ENCODE peak calls at places on chromosome 14, in four cellular contexts. S is lung, Y is B cell, B is left ventricle myocardium inferior. W is an unnamed sample.

GRCh38 chr14:50395448-50395847 is 1.2 kb downstream of the CDKL1 start:
- DNase-seq in Y (no peak), B (no peak), S (no peak), W (no peak)

GRCh38 chr14:63193236-63193635 is 11.0 kb upstream of the RHOJ start:
- DNase-seq in Y (no peak), S (no peak), B (no peak), W (no peak)

GRCh38 chr14:100410056-100410565 is 87.0 kb downstream of the SLC25A47 start:
- DNase-seq in B (no peak), S (no peak), Y (no peak), W (no peak)

GRCh38 chr14:75132374-75133086 is 5.7 kb upstream of the NEK9 start:
- DNase-seq in B (no peak), Y (peak), S (peak), W (peak)

GRCh38 chr14:20624495-20625070 is 16.9 kb downstream of the OR6S1 start:
- DNase-seq in B (peak), S (peak), Y (peak), W (peak)

GRCh38 chr14:50230601-50231474 is 540 bp downstream of the SOS2 start:
- DNase-seq in Y (no peak), S (peak), B (peak), W (peak)

GRCh38 chr14:22304324-22304723 is 284.7 kb downstream of the DAD1 start:
- DNase-seq in B (no peak), S (no peak), Y (no peak), W (no peak)

GRCh38 chr14:104212206-104213095 is 74.1 kb downstream of the KIF26A start:
- DNase-seq in B (no peak), Y (no peak), S (no peak), W (no peak)

GRCh38 chr14:28599605-28600004 is 167.0 kb upstream of the FOXG1 start:
- DNase-seq in B (no peak), Y (no peak), S (no peak), W (no peak)

GRCh38 chr14:99756796-99757195 is 36.4 kb upstream of the EML1 start:
- DNase-seq in S (no peak), Y (no peak), B (no peak), W (no peak)

GRCh38 chr14:64117671-64118402 is 176.3 kb downstream of the ESR2 start:
- DNase-seq in B (peak), S (no peak), Y (no peak), W (no peak)

GRCh38 chr14:39967885-39968284 is 535.7 kb upstream of the FBXO33 start:
- DNase-seq in Y (no peak), S (no peak), B (no peak), W (no peak)

GRCh38 chr14:93199031-93199430 is 7.8 kb downstream of the GON7 start:
- DNase-seq in B (no peak), Y (no peak), S (no peak), W (no peak)

GRCh38 chr14:64910847-64911495 is 3.3 kb upstream of the CHURC1 start:
- DNase-seq in B (no peak), Y (no peak), S (no peak), W (no peak)

GRCh38 chr14:19974844-19975243 is 547 bp upstream of the OR4K15 start:
- DNase-seq in B (no peak), Y (no peak), S (no peak), W (peak)

GRCh38 chr14:90500665-90501370 is 104.0 kb downstream of the CALM1 start:
- DNase-seq in S (no peak), B (no peak), Y (no peak), W (no peak)

GRCh38 chr14:81406863-81407262 is 6.7 kb upstream of the STON2 start:
- DNase-seq in B (no peak), S (no peak), Y (no peak), W (no peak)

GRCh38 chr14:71341160-71341559 is 433.9 kb downstream of the PCNX1 start:
- DNase-seq in S (no peak), B (no peak), Y (no peak), W (no peak)

GRCh38 chr14:104138891-104139459 is 588 bp downstream of the KIF26A start:
- DNase-seq in S (no peak), Y (no peak), B (peak), W (no peak)

GRCh38 chr14:55099741-55100140 is 29.3 kb upstream of the LGALS3 start:
- DNase-seq in Y (no peak), B (no peak), S (no peak), W (no peak)

GRCh38 chr14:52182853-52183252 is 84.6 kb upstream of the PTGDR start:
- DNase-seq in S (no peak), Y (no peak), B (no peak), W (no peak)

GRCh38 chr14:84375235-84375634 is 1154.7 kb upstream of the FLRT2 start:
- DNase-seq in Y (no peak), B (no peak), S (no peak), W (no peak)

GRCh38 chr14:100906420-100906819 is 2.9 kb upstream of the RTL1 start:
- DNase-seq in S (no peak), B (no peak), Y (peak), W (peak)

GRCh38 chr14:32808574-32809098 is 130.0 kb upstream of the NPAS3 start:
- DNase-seq in Y (no peak), S (no peak), B (no peak), W (no peak)

GRCh38 chr14:23828611-23829010 is 125.0 kb upstream of the DHRS4 start:
- DNase-seq in S (no peak), Y (no peak), B (no peak), W (no peak)

GRCh38 chr14:45199246-45199645 is 53.8 kb downstream of the MIS18BP1 start:
- DNase-seq in Y (no peak), B (no peak), S (no peak), W (no peak)

GRCh38 chr14:96363751-96364336 is 518 bp downstream of the GSKIP start:
- DNase-seq in B (no peak), Y (peak), S (peak), W (peak)

GRCh38 chr14:100662850-100663527 is 63.7 kb upstream of the DLK1 start:
- DNase-seq in S (peak), B (peak), Y (peak), W (peak)

GRCh38 chr14:22547309-22547947 is 41.6 kb downstream of the DAD1 start:
- DNase-seq in B (peak), Y (no peak), S (no peak), W (peak)

GRCh38 chr14:64937176-64937820 is 5.2 kb downstream of the GPX2 start:
- DNase-seq in B (peak), S (peak), Y (no peak), W (no peak)

GRCh38 chr14:28751467-28752058 is 15.0 kb upstream of the FOXG1 start:
- DNase-seq in B (no peak), Y (no peak), S (no peak), W (peak)

GRCh38 chr14:86796221-86797074 is 1196.5 kb downstream of the GALC start:
- DNase-seq in S (no peak), Y (no peak), B (no peak), W (no peak)

GRCh38 chr14:50550294-50550693 is 9.7 kb upstream of the ATL1 start:
- DNase-seq in B (no peak), Y (no peak), S (no peak), W (no peak)

GRCh38 chr14:53881161-53881846 is 75.3 kb downstream of the BMP4 start:
- DNase-seq in Y (no peak), B (no peak), S (no peak), W (no peak)

GRCh38 chr14:36657409-36658090 is 4.1 kb upstream of the PAX9 start:
- DNase-seq in S (no peak), Y (peak), B (no peak), W (no peak)

GRCh38 chr14:36659822-36660735 is 1.6 kb upstream of the PAX9 start:
- DNase-seq in B (no peak), Y (peak), S (no peak), W (no peak)

GRCh38 chr14:36659010-36659821 is 2.4 kb upstream of the PAX9 start:
- DNase-seq in Y (no peak), S (no peak), B (no peak), W (no peak)

GRCh38 chr14:36656769-36657408 is 4.8 kb upstream of the PAX9 start:
- DNase-seq in B (no peak), S (no peak), Y (peak), W (no peak)

GRCh38 chr14:36658091-36659009 is 3.3 kb upstream of the PAX9 start:
- DNase-seq in S (no peak), Y (peak), B (no peak), W (no peak)
- TF ChIP-seq CTCF in S (no peak), Y (no peak), B (no peak), W (no peak)

GRCh38 chr14:105489607-105490317 is 1.3 kb upstream of the TEDC1 start:
- DNase-seq in Y (peak), S (peak), B (peak), W (peak)

GRCh38 chr14:105488781-105489606 is 2.1 kb upstream of the TEDC1 start:
- DNase-seq in S (no peak), Y (no peak), B (peak), W (peak)

GRCh38 chr14:105487449-105487985 is 831 bp downstream of the CRIP1 start:
- DNase-seq in Y (peak), S (no peak), B (peak), W (peak)

GRCh38 chr14:105486974-105487448 is 325 bp downstream of the CRIP1 start:
- DNase-seq in B (peak), S (peak), Y (no peak), W (peak)

GRCh38 chr14:105487986-105488777 is 1.5 kb downstream of the CRIP1 start:
- DNase-seq in S (no peak), B (peak), Y (no peak), W (peak)
- TF ChIP-seq CTCF in S (no peak), B (no peak), Y (no peak), W (no peak)

GRCh38 chr14:102928412-102929348 is 6.2 kb downstream of the AMN start:
- DNase-seq in S (peak), Y (peak), B (peak), W (peak)

GRCh38 chr14:102931580-102932285 is 9.3 kb downstream of the AMN start:
- DNase-seq in B (no peak), Y (no peak), S (no peak), W (no peak)

GRCh38 chr14:102930753-102931579 is 8.5 kb downstream of the AMN start:
- DNase-seq in B (no peak), Y (peak), S (no peak), W (no peak)

GRCh38 chr14:102929349-102930137 is 7.1 kb downstream of the AMN start:
- DNase-seq in S (no peak), B (no peak), Y (no peak), W (no peak)

DNA sequence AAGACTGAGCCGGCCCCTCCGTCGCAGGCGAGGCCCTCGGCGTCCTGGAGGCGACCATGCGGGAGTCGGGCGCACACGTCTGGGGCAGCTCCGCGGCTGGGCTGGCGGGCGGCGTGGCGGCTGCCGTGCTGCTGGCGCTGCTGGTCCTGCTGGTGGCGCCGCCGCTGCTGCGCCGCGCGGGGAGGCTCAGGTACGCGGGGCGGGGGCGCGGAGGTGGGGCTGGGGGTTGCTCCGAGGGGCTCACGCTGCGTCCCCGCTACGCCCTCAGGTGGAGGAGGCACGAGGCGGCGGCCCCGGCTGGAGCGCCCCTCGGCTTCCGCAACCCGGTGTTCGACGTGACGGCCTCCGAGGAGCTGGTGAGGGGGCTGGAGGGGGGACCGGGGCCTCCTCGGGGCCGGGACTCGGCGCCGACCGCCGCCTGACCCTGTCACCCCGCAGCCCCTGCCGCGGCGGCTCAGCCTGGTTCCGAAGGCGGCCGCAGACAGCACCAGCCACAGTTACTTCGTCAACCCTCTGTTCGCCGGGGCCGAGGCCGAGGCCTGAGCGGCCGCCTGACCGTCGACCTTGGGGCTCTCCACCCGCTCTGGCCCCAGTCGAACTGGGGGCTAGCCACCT is 7.8 kb downstream of the AMN start:
- DNase-seq in S (no peak), B (no peak), Y (peak), W (no peak)
- TF ChIP-seq CTCF in S (no peak), B (no peak), Y (no peak), W (no peak)

GRCh38 chr14:31024577-31025334 is 693 bp upstream of the AP4S1 start:
- DNase-seq in Y (no peak), S (no peak), B (no peak), W (no peak)

GRCh38 chr14:31027847-31028246 is 1.7 kb upstream of the STRN3 start:
- DNase-seq in Y (no peak), B (no peak), S (no peak), W (no peak)

GRCh38 chr14:31025335-31026075 is at the start of gene AP4S1:
- DNase-seq in Y (peak), S (peak), B (peak), W (peak)

GRCh38 chr14:31026076-31026394 is at the start of gene STRN3:
- DNase-seq in S (no peak), Y (no peak), B (no peak), W (no peak)

DNA sequence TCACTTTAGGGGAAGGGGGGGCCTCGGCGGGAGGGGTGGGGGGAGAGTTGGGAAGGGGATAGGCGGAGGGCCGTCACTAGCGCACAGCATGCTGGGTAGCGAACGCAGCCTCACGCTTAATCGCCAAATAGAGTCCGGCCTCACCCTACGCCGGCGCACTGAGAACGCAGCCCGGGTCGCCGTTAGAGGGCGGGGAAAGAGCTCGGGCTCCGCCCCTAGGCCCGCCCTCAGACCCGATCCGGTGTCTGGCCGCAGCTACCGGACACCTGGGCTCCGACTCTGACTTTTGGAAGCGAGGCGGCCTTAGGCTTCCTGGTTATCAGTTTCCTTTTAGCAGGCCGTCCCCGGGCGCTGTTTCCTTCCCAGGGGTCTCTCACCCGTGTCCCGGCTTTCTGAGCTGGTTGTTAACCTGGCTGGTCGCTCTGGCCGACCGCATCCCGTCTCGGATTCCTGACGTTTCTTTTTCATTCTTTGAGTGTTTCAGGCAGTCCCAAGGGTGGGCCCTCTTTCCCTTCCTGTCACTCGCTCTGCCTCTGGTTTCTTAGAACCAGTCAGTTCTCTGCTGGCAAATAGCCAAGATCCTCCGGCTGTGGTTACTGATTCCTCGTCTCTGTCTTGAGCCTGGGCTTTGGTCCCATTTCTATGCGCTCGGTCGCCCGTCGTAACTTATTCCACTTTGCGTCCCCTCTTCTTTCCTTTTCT is 367 bp upstream of the STRN3 start:
- DNase-seq in B (peak), S (peak), Y (peak), W (peak)
- TF ChIP-seq CTCF in B (no peak), S (no peak), Y (no peak), W (no peak)

GRCh38 chr14:88612981-88613380 is 50.1 kb downstream of the ZC3H14 start:
- DNase-seq in B (no peak), S (no peak), Y (no peak), W (no peak)

GRCh38 chr14:88614218-88614907 is 51.5 kb downstream of the ZC3H14 start:
- DNase-seq in B (no peak), Y (no peak), S (no peak), W (no peak)

GRCh38 chr14:88607829-88608228 is 45.0 kb downstream of the ZC3H14 start:
- DNase-seq in B (no peak), S (no peak), Y (no peak), W (no peak)

GRCh38 chr14:88613552-88614010 is 50.7 kb downstream of the ZC3H14 start:
- DNase-seq in B (no peak), S (no peak), Y (no peak), W (peak)

DNA sequence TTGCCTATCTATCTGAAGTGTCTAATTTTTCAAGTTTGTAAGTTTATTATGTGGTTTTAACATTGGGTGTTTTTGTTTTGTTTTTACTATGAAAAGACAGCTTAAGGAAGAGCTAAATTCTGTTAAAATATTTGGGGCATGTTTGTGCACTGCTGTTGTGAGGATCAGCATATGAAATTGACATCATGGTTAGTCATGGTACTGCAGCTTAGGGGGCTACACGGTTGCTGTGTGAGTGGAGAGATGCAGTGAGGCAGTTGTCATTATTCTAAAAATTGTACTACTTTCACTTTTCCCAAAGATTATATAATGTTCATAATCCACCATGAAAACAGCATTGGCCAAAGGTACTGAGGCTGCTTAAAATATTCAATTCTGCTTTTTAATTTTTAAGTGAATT is 49.0 kb downstream of the ZC3H14 start:
- DNase-seq in Y (no peak), S (no peak), B (no peak), W (no peak)
- TF ChIP-seq CTCF in Y (no peak), S (no peak), B (no peak), W (no peak)

GRCh38 chr14:105255021-105255507 is 6.7 kb downstream of the BTBD6 start:
- DNase-seq in S (no peak), B (peak), Y (no peak), W (no peak)
- TF ChIP-seq CTCF in S (no peak), B (peak), Y (no peak), W (no peak)

GRCh38 chr14:78902010-78902623 is 731.9 kb downstream of the NRXN3 start:
- DNase-seq in B (peak), S (no peak), Y (no peak), W (peak)
- TF ChIP-seq CTCF in B (peak), S (no peak), Y (no peak), W (peak)

GRCh38 chr14:73741386-73741875 is 27.2 kb upstream of the PNMA1 start:
- DNase-seq in S (peak), B (peak), Y (peak), W (peak)
- TF ChIP-seq CTCF in S (no peak), B (no peak), Y (no peak), W (no peak)

DNA sequence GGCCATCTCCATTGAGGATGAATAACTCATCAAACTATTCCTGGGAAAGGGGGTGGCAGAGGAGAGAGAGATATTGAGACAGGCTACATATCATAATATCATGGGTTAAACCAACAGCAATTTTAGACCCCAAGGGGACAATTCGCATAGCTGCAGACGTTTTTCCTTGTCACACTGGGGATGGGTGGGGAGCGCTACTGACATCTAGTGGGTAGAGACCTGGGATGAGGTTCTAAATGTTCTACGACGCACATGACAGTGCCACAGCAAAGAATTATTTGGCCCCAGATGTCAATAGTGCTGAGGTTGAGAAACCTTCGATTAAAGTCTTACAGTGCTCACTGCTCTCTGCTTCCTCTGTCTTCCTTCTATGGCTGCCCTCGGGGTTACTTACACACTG is 425.6 kb downstream of the NRXN3 start:
- DNase-seq in S (no peak), B (no peak), Y (no peak), W (peak)
- TF ChIP-seq CTCF in S (no peak), B (no peak), Y (no peak), W (no peak)